ENCODE peak calls at places on chromosomes 2 and 18, in six cellular contexts. One of them, this sample, is unnamed.

GRCh38 chr2:131058905-131059304 is 34.4 kb downstream of the FAM168B start:
- DNase-seq in right lobe of liver: no peak
- DNase-seq in breast epithelium: no peak
- DNase-seq in prostate gland: no peak
- DNase-seq in K562: no peak
- DNase-seq in A549: no peak
- DNase-seq in this sample: no peak

GRCh38 chr18:56902653-56903052 is 244.2 kb upstream of the BOD1L2 start:
- DNase-seq in right lobe of liver: no peak
- DNase-seq in breast epithelium: no peak
- DNase-seq in prostate gland: no peak
- DNase-seq in K562: no peak
- DNase-seq in A549: peak
- DNase-seq in this sample: no peak

GRCh38 chr2:120439067-120439368 is 93.1 kb downstream of the INHBB start:
- DNase-seq in right lobe of liver: no peak
- DNase-seq in breast epithelium: no peak
- DNase-seq in prostate gland: no peak
- DNase-seq in K562: no peak
- DNase-seq in A549: no peak
- DNase-seq in this sample: no peak

GRCh38 chr18:54918060-54918459 is 41.2 kb downstream of the CCDC68 start:
- DNase-seq in right lobe of liver: no peak
- DNase-seq in breast epithelium: no peak
- DNase-seq in prostate gland: no peak
- DNase-seq in K562: no peak
- DNase-seq in A549: no peak
- DNase-seq in this sample: no peak

GRCh38 chr2:174122185-174122584 is 126.1 kb downstream of the OLA1 start:
- DNase-seq in right lobe of liver: no peak
- DNase-seq in breast epithelium: no peak
- DNase-seq in prostate gland: no peak
- DNase-seq in K562: no peak
- DNase-seq in A549: no peak
- DNase-seq in this sample: no peak

GRCh38 chr2:142980246-142981068 is 103.0 kb downstream of the KYNU start:
- DNase-seq in right lobe of liver: no peak
- DNase-seq in breast epithelium: no peak
- DNase-seq in prostate gland: no peak
- DNase-seq in K562: no peak
- DNase-seq in A549: peak
- DNase-seq in this sample: no peak

GRCh38 chr2:107648781-107649413 is 177.8 kb upstream of the RGPD4 start:
- DNase-seq in right lobe of liver: no peak
- DNase-seq in breast epithelium: no peak
- DNase-seq in prostate gland: no peak
- DNase-seq in K562: no peak
- DNase-seq in A549: no peak
- DNase-seq in this sample: no peak

GRCh38 chr2:215773728-215774127 is 239.6 kb downstream of the MREG start:
- DNase-seq in right lobe of liver: no peak
- DNase-seq in breast epithelium: no peak
- DNase-seq in prostate gland: no peak
- DNase-seq in K562: no peak
- DNase-seq in A549: peak
- DNase-seq in this sample: peak

GRCh38 chr18:59715966-59716369 is 18.7 kb upstream of the CCBE1 start:
- DNase-seq in right lobe of liver: no peak
- DNase-seq in breast epithelium: no peak
- DNase-seq in prostate gland: no peak
- DNase-seq in K562: no peak
- DNase-seq in A549: peak
- DNase-seq in this sample: peak

GRCh38 chr18:13558132-13558531 is 168.2 kb downstream of the FAM210A start:
- DNase-seq in right lobe of liver: no peak
- DNase-seq in breast epithelium: no peak
- DNase-seq in prostate gland: no peak
- DNase-seq in K562: peak
- DNase-seq in A549: peak
- DNase-seq in this sample: peak

GRCh38 chr2:166365239-166365638 is 10.5 kb downstream of the SCN9A start:
- DNase-seq in right lobe of liver: no peak
- DNase-seq in breast epithelium: no peak
- DNase-seq in prostate gland: no peak
- DNase-seq in K562: no peak
- DNase-seq in A549: no peak
- DNase-seq in this sample: no peak

GRCh38 chr2:40654346-40654745 is 202.5 kb upstream of the SLC8A1 start:
- DNase-seq in right lobe of liver: no peak
- DNase-seq in breast epithelium: no peak
- DNase-seq in prostate gland: no peak
- DNase-seq in K562: no peak
- DNase-seq in A549: no peak
- DNase-seq in this sample: no peak

GRCh38 chr2:3326871-3327270 is 50.7 kb downstream of the EIPR1 start:
- DNase-seq in right lobe of liver: no peak
- DNase-seq in breast epithelium: no peak
- DNase-seq in prostate gland: no peak
- DNase-seq in K562: no peak
- DNase-seq in A549: no peak
- DNase-seq in this sample: no peak

GRCh38 chr2:208854717-208855116 is 448.1 kb downstream of the PTH2R start:
- DNase-seq in right lobe of liver: no peak
- DNase-seq in breast epithelium: no peak
- DNase-seq in prostate gland: no peak
- DNase-seq in K562: no peak
- DNase-seq in A549: no peak
- DNase-seq in this sample: no peak

GRCh38 chr2:159096896-159097295 is 128.5 kb downstream of the TANC1 start:
- DNase-seq in right lobe of liver: no peak
- DNase-seq in breast epithelium: no peak
- DNase-seq in prostate gland: no peak
- DNase-seq in K562: no peak
- DNase-seq in A549: no peak
- DNase-seq in this sample: no peak

GRCh38 chr2:236692937-236693336 is 123.3 kb downstream of the ACKR3 start:
- DNase-seq in right lobe of liver: no peak
- DNase-seq in breast epithelium: no peak
- DNase-seq in prostate gland: no peak
- DNase-seq in K562: no peak
- DNase-seq in A549: no peak
- DNase-seq in this sample: no peak

GRCh38 chr18:13372405-13372995 is 153.9 kb downstream of the LDLRAD4 start:
- DNase-seq in right lobe of liver: no peak
- DNase-seq in breast epithelium: no peak
- DNase-seq in prostate gland: no peak
- DNase-seq in K562: no peak
- DNase-seq in A549: no peak
- DNase-seq in this sample: no peak

GRCh38 chr2:27559228-27559627 is 23.6 kb upstream of the ZNF512 start:
- DNase-seq in right lobe of liver: no peak
- DNase-seq in breast epithelium: no peak
- DNase-seq in prostate gland: no peak
- DNase-seq in K562: no peak
- DNase-seq in A549: no peak
- DNase-seq in this sample: no peak

GRCh38 chr2:158539176-158539895 is 82.6 kb downstream of the PKP4 start:
- DNase-seq in right lobe of liver: no peak
- DNase-seq in breast epithelium: no peak
- DNase-seq in prostate gland: peak
- DNase-seq in K562: no peak
- DNase-seq in A549: peak
- DNase-seq in this sample: no peak

GRCh38 chr2:47214385-47214784 is 59.3 kb upstream of the STPG4 start:
- DNase-seq in right lobe of liver: no peak
- DNase-seq in breast epithelium: no peak
- DNase-seq in prostate gland: no peak
- DNase-seq in K562: no peak
- DNase-seq in A549: no peak
- DNase-seq in this sample: no peak

GRCh38 chr2:129891341-129892320 is 87.8 kb upstream of the RAB6C start:
- DNase-seq in right lobe of liver: no peak
- DNase-seq in breast epithelium: no peak
- DNase-seq in prostate gland: no peak
- DNase-seq in K562: no peak
- DNase-seq in A549: no peak
- DNase-seq in this sample: no peak

GRCh38 chr18:79552696-79553095 is 126.9 kb upstream of the CTDP1 start:
- DNase-seq in right lobe of liver: no peak
- DNase-seq in breast epithelium: no peak
- DNase-seq in prostate gland: no peak
- DNase-seq in K562: no peak
- DNase-seq in A549: no peak
- DNase-seq in this sample: no peak

GRCh38 chr2:121043827-121044222 is 241.2 kb downstream of the TFCP2L1 start:
- DNase-seq in right lobe of liver: no peak
- DNase-seq in breast epithelium: no peak
- DNase-seq in prostate gland: no peak
- DNase-seq in K562: no peak
- DNase-seq in A549: peak
- DNase-seq in this sample: no peak

GRCh38 chr2:165470351-165470750 is 853 bp downstream of the CSRNP3 start:
- DNase-seq in right lobe of liver: no peak
- DNase-seq in breast epithelium: no peak
- DNase-seq in prostate gland: no peak
- DNase-seq in K562: no peak
- DNase-seq in A549: no peak
- DNase-seq in this sample: no peak

GRCh38 chr18:45850021-45850420 is 24.5 kb downstream of the SIGLEC15 start:
- DNase-seq in right lobe of liver: no peak
- DNase-seq in breast epithelium: no peak
- DNase-seq in prostate gland: no peak
- DNase-seq in K562: no peak
- DNase-seq in A549: peak
- DNase-seq in this sample: no peak

GRCh38 chr2:86201951-86202692 is 2.9 kb downstream of the MRPL35 start:
- DNase-seq in right lobe of liver: no peak
- DNase-seq in breast epithelium: no peak
- DNase-seq in prostate gland: no peak
- DNase-seq in K562: peak
- DNase-seq in A549: no peak
- DNase-seq in this sample: no peak

GRCh38 chr2:86199834-86200177 is 549 bp downstream of the MRPL35 start:
- DNase-seq in right lobe of liver: no peak
- DNase-seq in breast epithelium: no peak
- DNase-seq in prostate gland: no peak
- DNase-seq in K562: no peak
- DNase-seq in A549: no peak
- DNase-seq in this sample: no peak

GRCh38 chr2:86204458-86204857 is 5.2 kb downstream of the MRPL35 start:
- DNase-seq in right lobe of liver: no peak
- DNase-seq in breast epithelium: no peak
- DNase-seq in prostate gland: no peak
- DNase-seq in K562: peak
- DNase-seq in A549: no peak
- DNase-seq in this sample: no peak

GRCh38 chr2:86203614-86204013 is 4.4 kb downstream of the MRPL35 start:
- DNase-seq in right lobe of liver: no peak
- DNase-seq in breast epithelium: no peak
- DNase-seq in prostate gland: no peak
- DNase-seq in K562: no peak
- DNase-seq in A549: no peak
- DNase-seq in this sample: no peak

DNA sequence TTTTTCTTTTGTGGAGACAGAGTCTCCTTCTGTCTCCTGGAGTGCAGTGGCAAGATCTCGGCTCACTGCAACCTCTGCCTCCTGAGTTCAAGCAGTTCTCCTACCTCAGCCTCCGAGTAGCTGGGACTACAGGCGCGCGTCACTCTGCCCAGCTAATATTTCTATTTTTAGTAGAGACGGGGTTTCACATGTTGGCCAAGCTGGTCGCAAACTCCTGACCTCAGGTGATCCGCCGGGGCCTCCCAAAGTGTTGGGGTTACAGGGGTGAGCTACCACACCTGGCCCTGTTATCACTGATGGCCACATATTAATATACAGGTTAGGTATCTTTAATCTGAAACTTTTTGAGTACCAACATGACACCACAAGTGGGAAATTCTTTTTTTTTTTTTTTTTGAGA is 3.4 kb downstream of the MRPL35 start:
- DNase-seq in right lobe of liver: no peak
- DNase-seq in breast epithelium: no peak
- DNase-seq in prostate gland: no peak
- DNase-seq in K562: no peak
- DNase-seq in A549: no peak
- DNase-seq in this sample: no peak
- TF ChIP-seq POLR2A in right lobe of liver: no peak
- TF ChIP-seq POLR2A in breast epithelium: no peak
- TF ChIP-seq POLR2A in prostate gland: no peak
- TF ChIP-seq POLR2A in K562: no peak
- TF ChIP-seq POLR2A in A549: no peak
- TF ChIP-seq POLR2A in this sample: no peak

GRCh38 chr2:144516981-144517824 is 2.7 kb downstream of the ZEB2 start:
- DNase-seq in right lobe of liver: peak
- DNase-seq in breast epithelium: no peak
- DNase-seq in prostate gland: no peak
- DNase-seq in K562: peak
- DNase-seq in A549: peak
- DNase-seq in this sample: no peak

GRCh38 chr2:144517825-144518699 is 1.9 kb downstream of the ZEB2 start:
- DNase-seq in right lobe of liver: no peak
- DNase-seq in breast epithelium: no peak
- DNase-seq in prostate gland: no peak
- DNase-seq in K562: no peak
- DNase-seq in A549: no peak
- DNase-seq in this sample: no peak

GRCh38 chr2:144519597-144519933 is 354 bp downstream of the ZEB2 start:
- DNase-seq in right lobe of liver: no peak
- DNase-seq in breast epithelium: no peak
- DNase-seq in prostate gland: no peak
- DNase-seq in K562: no peak
- DNase-seq in A549: no peak
- DNase-seq in this sample: no peak

GRCh38 chr2:144519934-144520717 is at the start of gene ZEB2:
- DNase-seq in right lobe of liver: no peak
- DNase-seq in breast epithelium: peak
- DNase-seq in prostate gland: no peak
- DNase-seq in K562: peak
- DNase-seq in A549: peak
- DNase-seq in this sample: no peak

GRCh38 chr2:144518744-144519596 is 949 bp downstream of the ZEB2 start:
- DNase-seq in right lobe of liver: no peak
- DNase-seq in breast epithelium: no peak
- DNase-seq in prostate gland: no peak
- DNase-seq in K562: no peak
- DNase-seq in A549: no peak
- DNase-seq in this sample: no peak
- TF ChIP-seq POLR2A in right lobe of liver: peak
- TF ChIP-seq POLR2A in breast epithelium: no peak
- TF ChIP-seq POLR2A in prostate gland: no peak
- TF ChIP-seq POLR2A in K562: no peak
- TF ChIP-seq POLR2A in A549: no peak
- TF ChIP-seq POLR2A in this sample: no peak

GRCh38 chr2:219552382-219553167 is 8.7 kb downstream of the TMEM198 start:
- DNase-seq in right lobe of liver: peak
- DNase-seq in breast epithelium: peak
- DNase-seq in prostate gland: peak
- DNase-seq in K562: peak
- DNase-seq in A549: peak
- DNase-seq in this sample: peak
- TF ChIP-seq POLR2A in right lobe of liver: no peak
- TF ChIP-seq POLR2A in breast epithelium: no peak
- TF ChIP-seq POLR2A in prostate gland: peak
- TF ChIP-seq POLR2A in K562: no peak
- TF ChIP-seq POLR2A in A549: peak
- TF ChIP-seq POLR2A in this sample: peak

GRCh38 chr2:230658877-230659652 is 53.6 kb upstream of the CAB39 start:
- DNase-seq in right lobe of liver: no peak
- DNase-seq in breast epithelium: no peak
- DNase-seq in prostate gland: no peak
- DNase-seq in K562: peak
- DNase-seq in A549: no peak
- DNase-seq in this sample: no peak
- TF ChIP-seq POLR2A in right lobe of liver: no peak
- TF ChIP-seq POLR2A in breast epithelium: no peak
- TF ChIP-seq POLR2A in prostate gland: no peak
- TF ChIP-seq POLR2A in K562: peak
- TF ChIP-seq POLR2A in A549: no peak
- TF ChIP-seq POLR2A in this sample: no peak